ENCODE peak calls at places on chromosome 13, in four cellular contexts. C, O, X and F are unnamed samples.
A peak's percentile ranks its signal among the peaks of the same experiment; 100 is the strongest.

GRCh38 chr13:84121456-84121855 is 239.2 kb upstream of the SLITRK1 start:
- DNase-seq in C (peak; percentile 74), X (peak; percentile 21), O (no peak), F (peak; percentile 44)

GRCh38 chr13:50893211-50893852 is 16.3 kb upstream of the RNASEH2B start:
- DNase-seq in X (no peak), O (no peak), C (peak; percentile 63), F (peak; percentile 49)

GRCh38 chr13:113748862-113749451 is 10.1 kb upstream of the TMEM255B start:
- DNase-seq in C (no peak), X (no peak), O (no peak), F (no peak)

GRCh38 chr13:59236979-59237378 is 926.7 kb downstream of the DIAPH3 start:
- DNase-seq in X (no peak), C (no peak), O (no peak), F (no peak)

GRCh38 chr13:73607489-73608156 is 526.6 kb downstream of the KLF12 start:
- DNase-seq in X (no peak), O (no peak), C (no peak), F (no peak)

GRCh38 chr13:42394361-42395065 is 122.6 kb downstream of the AKAP11 start:
- DNase-seq in X (no peak), O (no peak), C (no peak), F (no peak)

GRCh38 chr13:51639171-51639570 is 54.9 kb downstream of the WDFY2 start:
- DNase-seq in C (no peak), O (no peak), X (no peak), F (no peak)

GRCh38 chr13:49367640-49368431 is 76.0 kb downstream of the CAB39L start:
- DNase-seq in X (peak; percentile 38), O (no peak), C (peak; percentile 62), F (peak; percentile 43)

GRCh38 chr13:48142437-48142836 is 47.5 kb upstream of the MED4 start:
- DNase-seq in X (no peak), O (no peak), C (no peak), F (no peak)